ENCODE peak calls at places on chromosomes 2 and 18, in five cellular contexts. E is H9, L is fibroblast of the aortic adventitia, G is mesothelial cell of epicardium, R is A172. O is an unnamed sample.

GRCh38 chr2:48560546-48561209 is 30.7 kb downstream of the STON1 start:
- DNase-seq in G (no peak), L (no peak), E (peak), R (no peak), O (no peak)

GRCh38 chr2:130355181-130355577 is 677 bp upstream of the PTPN18 start:
- DNase-seq in L (no peak), E (no peak), G (no peak), R (no peak), O (no peak)

GRCh38 chr18:51185075-51185474 is 12.4 kb downstream of the MEX3C start:
- DNase-seq in L (no peak), R (no peak), G (no peak), E (no peak), O (no peak)

GRCh38 chr2:165149439-165149838 is 54.4 kb downstream of the SCN3A start:
- DNase-seq in G (no peak), R (no peak), E (no peak), L (no peak), O (no peak)

GRCh38 chr18:12028674-12029073 is 47.4 kb downstream of the IMPA2 start:
- DNase-seq in L (no peak), G (no peak), R (no peak), E (no peak), O (peak)

GRCh38 chr2:204177977-204178522 is 241.5 kb downstream of the ICOS start:
- DNase-seq in G (no peak), L (peak), R (no peak), E (peak), O (peak)

GRCh38 chr2:36455011-36455410 is 99.4 kb downstream of the CRIM1 start:
- DNase-seq in E (no peak), G (no peak), R (no peak), L (no peak), O (no peak)

GRCh38 chr2:114192362-114192761 is 250.1 kb upstream of the DPP10 start:
- DNase-seq in E (no peak), G (no peak), R (peak), L (peak), O (no peak)

GRCh38 chr18:323253-323622 is 55.4 kb upstream of the THOC1 start:
- DNase-seq in R (peak), L (peak), G (no peak), E (no peak), O (no peak)

GRCh38 chr2:236674646-236675045 is 105.0 kb downstream of the ACKR3 start:
- DNase-seq in G (peak), R (no peak), L (no peak), E (no peak), O (no peak)

GRCh38 chr2:223759569-223760430 is 77.6 kb downstream of the AP1S3 start:
- DNase-seq in R (peak), G (no peak), L (peak), E (no peak), O (no peak)